ENCODE peak calls at places on chromosomes 3 and 15, in six cellular contexts. K is stimulated activated CD4-positive, alpha-beta T cell treated with anti-CD3 and anti-CD28 coated beads, Interleukin-4, amount 100 ng/mL, for 48 hours; Y is NCI-H460; W is ACHN; F is activated CD8-positive, alpha-beta T cell treated with anti-CD3 and anti-CD28 coated beads for 36 hours; I is Daoy. E is an unnamed sample.

GRCh38 chr3:16366581-16366980 is 101.6 kb downstream of the OXNAD1 start:
- DNase-seq in K (no peak), W (no peak), F (no peak), I (no peak), Y (no peak), E (no peak)

GRCh38 chr15:91075761-91076160 is 24.3 kb upstream of the SV2B start:
- DNase-seq in W (no peak), F (no peak), K (no peak), Y (no peak), I (no peak), E (no peak)

GRCh38 chr3:144119611-144120010 is 148.0 kb downstream of the DIPK2A start:
- DNase-seq in F (no peak), W (no peak), Y (no peak), I (no peak), K (no peak), E (no peak)

GRCh38 chr3:33717616-33717865 is 513 bp downstream of the CLASP2 start:
- DNase-seq in I (no peak), K (peak; percentile 45), W (peak; percentile 61), Y (peak; percentile 33), F (peak; percentile 74), E (peak; percentile 84)

GRCh38 chr3:2921903-2922302 is 188.3 kb downstream of the IL5RA start:
- DNase-seq in F (peak; percentile 3), K (no peak), I (peak; percentile 42), Y (peak; percentile 20), W (peak; percentile 23), E (no peak)

GRCh38 chr3:59771760-59772159 is 721.9 kb upstream of the CFAP20DC start:
- DNase-seq in I (peak; percentile 64), W (peak; percentile 39), Y (peak; percentile 31), K (no peak), F (no peak), E (no peak)

GRCh38 chr3:150248116-150248864 is 159.8 kb upstream of the TSC22D2 start:
- DNase-seq in Y (no peak), I (peak; percentile 76), K (no peak), F (no peak), W (peak; percentile 68), E (no peak)

GRCh38 chr15:75649848-75650247 is 2.1 kb downstream of the SNX33 start:
- DNase-seq in I (no peak), Y (no peak), W (no peak), K (no peak), F (no peak), E (no peak)

GRCh38 chr3:44050051-44050570 is 191.6 kb upstream of the TOPAZ1 start:
- DNase-seq in I (no peak), F (no peak), K (no peak), Y (no peak), W (no peak), E (no peak)

GRCh38 chr3:79369306-79369705 is 398.5 kb downstream of the ROBO1 start:
- DNase-seq in F (no peak), W (peak; percentile 19), K (no peak), Y (no peak), I (no peak), E (no peak)

GRCh38 chr3:9862391-9863235 is 17.4 kb downstream of the CIDEC start:
- DNase-seq in I (no peak), K (peak; percentile 17), W (peak; percentile 66), F (peak; percentile 46), Y (no peak), E (peak; percentile 82)

GRCh38 chr3:159664011-159664410 is 324.6 kb upstream of the IL12A start:
- DNase-seq in Y (no peak), I (peak; percentile 38), W (no peak), K (no peak), F (no peak), E (no peak)

GRCh38 chr3:115580566-115580965 is 42.7 kb upstream of the GAP43 start:
- DNase-seq in F (no peak), K (no peak), W (no peak), I (peak; percentile 13), Y (no peak), E (no peak)

GRCh38 chr3:151864423-151865101 is 8.9 kb upstream of the SUCNR1 start:
- DNase-seq in Y (peak; percentile 35), F (no peak), I (peak; percentile 35), W (peak; percentile 7), K (no peak), E (no peak)

GRCh38 chr3:182440101-182440500 is 353.2 kb upstream of the ATP11B start:
- DNase-seq in K (no peak), W (no peak), Y (no peak), F (no peak), I (no peak), E (no peak)

GRCh38 chr3:25483456-25483855 is 55.4 kb downstream of the RARB start:
- DNase-seq in F (no peak), K (no peak), I (no peak), W (peak; percentile 10), Y (no peak), E (no peak)

GRCh38 chr3:39668420-39668819 is 141.0 kb upstream of the MYRIP start:
- DNase-seq in I (no peak), K (no peak), Y (peak; percentile 49), F (peak; percentile 10), W (peak; percentile 49), E (no peak)

GRCh38 chr15:74398183-74398582 is 30.7 kb upstream of the CYP11A1 start:
- DNase-seq in I (no peak), K (no peak), F (peak; percentile 40), W (no peak), Y (no peak), E (no peak)

GRCh38 chr15:70866982-70867644 is 13.2 kb upstream of the LARP6 start:
- DNase-seq in Y (no peak), K (no peak), F (no peak), W (no peak), I (no peak), E (no peak)

GRCh38 chr15:49423021-49423420 is at the start of gene FGF7:
- DNase-seq in K (no peak), I (no peak), F (no peak), Y (no peak), W (no peak), E (no peak)

GRCh38 chr3:37862219-37862711 is 585 bp downstream of the CTDSPL start:
- DNase-seq in K (peak; percentile 40), W (peak; percentile 23), I (peak; percentile 35), F (peak; percentile 56), Y (no peak), E (peak; percentile 66)

GRCh38 chr15:74402873-74403589 is 30.7 kb downstream of the SEMA7A start:
- DNase-seq in K (peak; percentile 75), Y (no peak), I (no peak), F (peak; percentile 96), W (no peak), E (no peak)

GRCh38 chr15:79682285-79682684 is 214.5 kb downstream of the MTHFS start:
- DNase-seq in I (peak; percentile 33), Y (no peak), K (no peak), F (no peak), W (peak; percentile 15), E (no peak)

GRCh38 chr3:141373768-141374526 is 5.6 kb downstream of the ZBTB38 start:
- DNase-seq in F (no peak), Y (no peak), K (no peak), W (peak; percentile 55), I (peak; percentile 17), E (no peak)

GRCh38 chr15:70195808-70196304 is 98.1 kb upstream of the TLE3 start:
- DNase-seq in Y (peak; percentile 51), I (peak; percentile 95), F (no peak), K (no peak), W (peak; percentile 2), E (no peak)

GRCh38 chr3:98826126-98826525 is 63.0 kb downstream of the ST3GAL6 start:
- DNase-seq in W (no peak), K (no peak), F (no peak), Y (no peak), I (no peak), E (no peak)

GRCh38 chr15:66126057-66126855 is 127.3 kb downstream of the MEGF11 start:
- DNase-seq in K (no peak), I (no peak), F (no peak), W (no peak), Y (no peak), E (no peak)

GRCh38 chr15:93866441-93866840 is 364.9 kb upstream of the MCTP2 start:
- DNase-seq in W (no peak), Y (no peak), K (no peak), I (no peak), F (no peak), E (no peak)

GRCh38 chr3:9750556-9751411 is 1.0 kb downstream of the OGG1 start:
- DNase-seq in W (peak; percentile 40), Y (no peak), I (peak; percentile 19), F (no peak), K (no peak), E (no peak)

GRCh38 chr15:66565731-66566130 is at the start of gene LCTL:
- DNase-seq in Y (no peak), F (no peak), K (no peak), I (peak; percentile 70), W (peak; percentile 14), E (peak; percentile 78)

GRCh38 chr3:179613807-179614206 is 9.2 kb downstream of the NDUFB5 start:
- DNase-seq in F (no peak), W (peak; percentile 27), I (no peak), K (no peak), Y (no peak), E (no peak)

GRCh38 chr3:10996345-10997050 is 4.0 kb downstream of the SLC6A1 start:
- DNase-seq in W (no peak), Y (no peak), I (no peak), F (no peak), K (no peak), E (no peak)

E was measured in ecto neural progenitor cell.